ENCODE peak calls at places on chromosome 13, in nine cellular contexts. D, C, N, K, B, S, O, I and E are unnamed samples.

GRCh38 chr13:49791214-49791752 is 1.2 kb downstream of the KPNA3 start:
- DNase-seq in O (peak), B (no peak), C (peak), S (no peak), D (no peak), N (no peak), I (peak), K (peak), E (no peak)

GRCh38 chr13:108508263-108508662 is 121.1 kb upstream of the MYO16 start:
- DNase-seq in O (peak), B (peak), N (peak), I (no peak), S (no peak), K (no peak), C (peak), D (no peak), E (no peak)

GRCh38 chr13:110731072-110731471 is 17.6 kb downstream of the ING1 start:
- DNase-seq in C (no peak), B (no peak), K (no peak), N (no peak), I (no peak), O (no peak), S (no peak), D (no peak), E (no peak)

GRCh38 chr13:41064493-41064892 is 3.2 kb downstream of the WBP4 start:
- DNase-seq in K (no peak), N (no peak), D (no peak), B (no peak), C (peak), S (no peak), O (no peak), I (no peak), E (no peak)

GRCh38 chr13:44620057-44620456 is 43.9 kb upstream of the TSC22D1 start:
- DNase-seq in C (peak), I (no peak), B (no peak), O (peak), N (no peak), D (no peak), K (no peak), S (no peak), E (no peak)

GRCh38 chr13:27797228-27797624 is 4.9 kb downstream of the GSX1 start:
- DNase-seq in S (no peak), I (no peak), C (peak), N (peak), B (peak), O (peak), K (no peak), D (peak), E (peak)

GRCh38 chr13:85408415-85408814 is 390.8 kb downstream of the SLITRK6 start:
- DNase-seq in D (no peak), C (no peak), N (no peak), B (no peak), O (no peak), S (no peak), I (no peak), K (no peak), E (no peak)

GRCh38 chr13:113445791-113446487 is 7.3 kb downstream of the ADPRHL1 start:
- DNase-seq in D (no peak), I (no peak), C (no peak), N (no peak), B (no peak), O (no peak), K (no peak), S (no peak), E (no peak)

GRCh38 chr13:99393791-99394735 is 86.9 kb upstream of the GPR183 start:
- DNase-seq in I (no peak), S (no peak), O (no peak), N (no peak), C (no peak), B (no peak), K (no peak), D (no peak), E (no peak)

GRCh38 chr13:80871481-80871880 is 530.6 kb upstream of the SPRY2 start:
- DNase-seq in B (no peak), O (no peak), N (peak), S (no peak), I (no peak), C (peak), D (no peak), K (no peak), E (no peak)

GRCh38 chr13:26262156-26262555 is 8.2 kb downstream of the CDK8 start:
- DNase-seq in O (no peak), N (no peak), S (no peak), I (no peak), D (no peak), K (no peak), C (no peak), B (no peak), E (no peak)

GRCh38 chr13:44385401-44385800 is 11.8 kb downstream of the SERP2 start:
- DNase-seq in S (no peak), I (no peak), D (no peak), N (no peak), K (no peak), O (no peak), C (peak), B (no peak), E (no peak)

GRCh38 chr13:68940049-68940448 is 1167.6 kb upstream of the ATXN8OS start:
- DNase-seq in K (no peak), O (peak), S (no peak), N (no peak), B (no peak), I (no peak), D (no peak), C (no peak), E (no peak)

GRCh38 chr13:94776956-94777355 is 64.6 kb upstream of the SOX21 start:
- DNase-seq in B (no peak), D (no peak), S (no peak), C (peak), K (no peak), O (no peak), I (no peak), N (no peak), E (no peak)

GRCh38 chr13:33017410-33017929 is 1.2 kb downstream of the KL start:
- DNase-seq in K (peak), I (peak), N (no peak), C (peak), B (peak), D (no peak), O (peak), S (peak), E (peak)

GRCh38 chr13:94711561-94712286 is 621 bp downstream of the SOX21 start:
- DNase-seq in B (peak), S (no peak), C (peak), I (no peak), D (peak), K (no peak), O (peak), N (peak), E (no peak)

GRCh38 chr13:89514534-89515312 is 1832.8 kb upstream of the MIR17HG start:
- DNase-seq in O (peak), C (peak), I (peak), D (no peak), N (peak), S (no peak), B (no peak), K (no peak), E (no peak)

GRCh38 chr13:102707465-102707864 is 12.6 kb upstream of the METTL21C start:
- DNase-seq in K (no peak), I (no peak), N (peak), B (no peak), C (peak), D (no peak), S (no peak), O (no peak), E (no peak)

GRCh38 chr13:42788601-42789000 is 7.2 kb downstream of the FAM216B start:
- DNase-seq in B (no peak), N (no peak), S (no peak), C (no peak), D (no peak), I (no peak), K (no peak), O (no peak), E (no peak)

GRCh38 chr13:24220086-24220703 is 59.7 kb downstream of the SPATA13 start:
- DNase-seq in K (peak), B (peak), I (peak), D (no peak), N (peak), S (no peak), O (peak), C (peak), E (peak)

GRCh38 chr13:72565893-72566292 is 161.5 kb downstream of the MZT1 start:
- DNase-seq in B (no peak), K (no peak), S (no peak), O (peak), I (no peak), D (no peak), N (peak), C (peak), E (peak)

GRCh38 chr13:49374585-49375290 is 69.1 kb downstream of the CAB39L start:
- DNase-seq in I (no peak), K (no peak), N (peak), C (peak), D (no peak), O (no peak), S (no peak), B (no peak), E (no peak)

GRCh38 chr13:104385409-104385808 is 1319.2 kb upstream of the SLC10A2 start:
- DNase-seq in S (no peak), O (no peak), B (no peak), I (peak), K (no peak), N (peak), D (no peak), C (peak), E (no peak)

GRCh38 chr13:66926851-66927524 is 303.1 kb downstream of the PCDH9 start:
- DNase-seq in O (no peak), D (no peak), S (no peak), I (no peak), B (no peak), K (no peak), C (no peak), N (peak), E (no peak)

GRCh38 chr13:31452525-31452924 is 252.8 kb downstream of the B3GLCT start:
- DNase-seq in B (no peak), C (no peak), K (no peak), O (no peak), S (no peak), D (no peak), I (no peak), N (no peak), E (no peak)

GRCh38 chr13:41562083-41562482 is 104.7 kb downstream of the RGCC start:
- DNase-seq in I (peak), N (peak), K (peak), C (peak), S (peak), D (no peak), B (no peak), O (no peak), E (no peak)

DNA sequence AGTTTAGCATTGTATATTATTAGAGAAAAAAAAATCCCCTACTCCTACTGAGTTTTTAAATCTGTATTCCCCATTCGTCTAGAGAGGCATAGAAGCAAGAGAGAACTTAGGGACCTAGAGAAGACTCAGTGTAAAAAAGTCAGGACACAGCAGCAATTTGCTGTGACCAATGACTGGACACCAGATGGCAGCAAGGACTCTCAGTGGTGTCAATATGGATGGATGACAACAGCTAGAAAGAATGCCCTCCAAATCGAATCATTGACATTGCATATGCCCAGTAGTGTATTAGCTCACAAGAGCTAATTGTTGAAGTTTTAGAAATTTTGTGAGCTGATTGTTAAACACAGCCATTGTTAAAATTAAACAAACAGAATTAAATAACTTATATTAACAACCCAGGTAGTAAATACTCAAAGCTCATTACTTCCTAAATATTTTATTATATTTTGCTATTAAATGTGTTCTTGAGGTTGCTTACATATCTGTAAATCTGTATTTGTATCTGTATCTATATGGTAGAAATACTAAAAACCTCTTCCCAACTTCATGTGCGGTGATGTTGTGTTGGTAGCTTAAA is 43.9 kb downstream of the SIAH3 start:
- DNase-seq in S (no peak), C (peak), K (no peak), B (peak), I (peak), N (peak), O (peak), D (peak), E (no peak)
- TF ChIP-seq CTCF in S (peak), C (peak), K (no peak), B (peak), I (peak), N (peak), O (peak), D (peak), E (peak)

DNA sequence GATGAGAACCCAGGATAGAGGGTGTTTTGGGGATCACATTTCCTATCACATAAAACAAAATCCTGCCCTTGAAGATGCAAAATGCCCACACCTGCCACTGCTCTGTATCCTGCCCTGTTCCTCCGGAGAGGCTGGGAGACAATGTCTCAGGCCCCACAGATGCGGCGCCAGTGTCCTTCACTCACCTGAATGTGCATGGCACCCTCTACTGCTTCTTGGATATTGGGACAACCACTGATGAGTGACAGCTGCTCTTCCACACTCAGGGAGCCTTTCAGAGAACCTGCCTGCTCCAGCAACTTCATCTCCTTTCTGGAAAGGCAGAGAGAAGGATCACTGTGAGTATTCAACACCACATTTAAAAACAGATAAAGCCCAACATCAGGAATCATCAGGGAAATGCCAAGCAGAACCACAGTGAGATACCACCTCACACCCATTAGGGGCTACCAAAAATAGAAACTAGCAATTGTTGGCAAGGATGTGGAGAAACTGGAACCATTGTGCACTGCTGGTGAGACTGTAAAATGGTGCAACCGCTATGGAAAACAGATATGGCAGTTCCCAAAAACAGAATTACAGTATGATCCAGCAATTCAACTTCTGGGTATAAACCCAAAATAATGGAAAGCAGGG is 36.4 kb downstream of the CRYL1 start:
- DNase-seq in N (peak), I (peak), D (no peak), K (no peak), B (peak), C (no peak), S (no peak), O (no peak), E (no peak)
- TF ChIP-seq CTCF in N (no peak), I (peak), D (no peak), K (no peak), B (peak), C (no peak), S (peak), O (no peak), E (no peak)

GRCh38 chr13:46603165-46603603 is 50.2 kb downstream of the LRCH1 start:
- DNase-seq in N (no peak), D (no peak), I (no peak), C (peak), O (peak), S (no peak), K (peak), B (no peak), E (no peak)
- TF ChIP-seq CTCF in N (no peak), D (peak), I (no peak), C (peak), O (peak), S (peak), K (no peak), B (peak), E (peak)

DNA sequence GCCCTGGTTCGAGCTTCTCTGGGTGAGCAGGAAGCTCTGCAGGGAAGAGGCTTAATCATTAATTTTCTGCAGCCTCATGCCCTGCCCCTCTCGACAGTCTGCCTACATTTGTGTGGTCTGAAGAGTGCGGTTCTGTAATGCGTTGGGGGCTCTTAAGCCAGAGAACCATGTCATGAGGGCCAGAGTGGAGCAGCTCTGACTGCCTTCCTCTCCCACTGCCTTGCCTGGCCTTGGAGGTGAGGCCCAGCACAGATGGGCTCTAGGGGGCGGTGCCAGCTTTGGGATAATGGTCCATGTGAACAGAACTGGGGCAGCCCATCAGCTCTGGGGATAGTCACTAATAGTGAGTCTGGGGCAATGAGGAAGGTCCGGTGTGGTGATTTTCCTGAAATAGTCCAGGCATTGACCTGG is 5.7 kb downstream of the FGF9 start:
- DNase-seq in B (no peak), I (no peak), S (no peak), O (peak), N (no peak), D (peak), C (no peak), K (peak), E (peak)
- TF ChIP-seq CTCF in B (no peak), I (no peak), S (peak), O (peak), N (no peak), D (no peak), C (no peak), K (no peak), E (no peak)

DNA sequence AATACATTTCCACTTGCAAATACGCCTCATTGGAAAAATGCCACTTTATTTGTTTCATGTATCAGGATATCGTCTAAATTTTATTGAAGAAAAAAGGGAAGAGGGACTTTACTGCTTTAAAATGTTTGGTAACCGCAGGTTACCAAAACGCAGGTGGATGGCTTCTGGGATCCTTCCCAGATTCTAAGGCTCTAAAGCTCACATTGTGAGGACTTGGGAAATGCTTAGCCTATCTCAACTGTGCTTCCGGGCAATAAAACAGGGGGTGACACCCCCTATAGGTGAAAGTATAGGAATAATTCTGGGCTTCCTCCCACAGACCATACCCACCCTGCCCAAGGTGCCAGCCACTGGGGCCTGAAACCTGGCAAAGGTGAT is 73.2 kb upstream of the IPO5 start:
- DNase-seq in B (no peak), S (no peak), O (no peak), N (no peak), I (no peak), C (no peak), D (no peak), K (no peak), E (no peak)
- TF ChIP-seq CTCF in B (no peak), S (no peak), O (no peak), N (no peak), I (no peak), C (no peak), D (no peak), K (no peak), E (no peak)